ENCODE peak calls at places on chromosomes 5 and 9, in seven cellular contexts. Q is cardiac fibroblast; Z is CD8-positive, alpha-beta T cell; F is right atrium auricular region; B is neural progenitor cell; C is left lung; L is PC-3. X is an unnamed sample.

GRCh38 chr9:15909297-15909696 is 356.5 kb downstream of the CCDC171 start:
- DNase-seq in L (no peak), Z (no peak), B (no peak), C (no peak), F (no peak), Q (peak; percentile 91), X (no peak)

GRCh38 chr9:110095238-110095637 is 112.7 kb downstream of the C9orf152 start:
- DNase-seq in F (no peak), Q (peak; percentile 70), L (no peak), C (no peak), B (no peak), Z (no peak), X (no peak)

GRCh38 chr9:111158375-111158774 is 120.1 kb upstream of the LPAR1 start:
- DNase-seq in F (no peak), B (no peak), C (no peak), Q (no peak), Z (no peak), L (no peak), X (no peak)

GRCh38 chr5:116374434-116374852 is 200.2 kb downstream of the SEMA6A start:
- DNase-seq in C (no peak), Q (no peak), L (no peak), Z (no peak), B (no peak), F (no peak), X (no peak)

GRCh38 chr5:139407517-139407916 is 3.6 kb upstream of the SPATA24 start:
- DNase-seq in Q (no peak), C (no peak), L (no peak), B (no peak), F (no peak), Z (no peak), X (peak; percentile 53)

GRCh38 chr5:146680846-146681585 is 165.0 kb upstream of the GPR151 start:
- DNase-seq in C (no peak), B (no peak), F (no peak), Q (no peak), Z (no peak), L (no peak), X (no peak)

GRCh38 chr5:7225826-7226225 is 170.1 kb upstream of the ADCY2 start:
- DNase-seq in Q (no peak), C (no peak), Z (no peak), F (no peak), B (no peak), L (no peak), X (no peak)

GRCh38 chr9:116594552-116594951 is 92.6 kb upstream of the TRIM32 start:
- DNase-seq in Z (no peak), Q (peak; percentile 65), F (no peak), B (no peak), C (no peak), L (peak; percentile 59), X (no peak)

GRCh38 chr5:149552761-149553160 is 1.5 kb upstream of the CSNK1A1 start:
- DNase-seq in Q (no peak), Z (no peak), C (no peak), L (no peak), B (no peak), F (no peak), X (no peak)

GRCh38 chr5:5240234-5240633 is 100.1 kb downstream of the ADAMTS16 start:
- DNase-seq in C (no peak), F (no peak), Z (no peak), L (no peak), Q (no peak), B (no peak), X (no peak)

GRCh38 chr5:80956272-80956671 is 3.9 kb upstream of the RASGRF2 start:
- DNase-seq in Q (no peak), F (no peak), Z (no peak), L (no peak), C (no peak), B (no peak), X (no peak)

GRCh38 chr5:149745-150450 is 41.4 kb upstream of the LRRC14B start:
- DNase-seq in L (peak; percentile 95), Q (peak; percentile 19), C (no peak), B (no peak), Z (no peak), F (no peak), X (no peak)

GRCh38 chr9:2267171-2267740 is 252.1 kb downstream of the SMARCA2 start:
- DNase-seq in L (no peak), B (no peak), F (no peak), Z (no peak), C (no peak), Q (peak; percentile 42), X (no peak)

GRCh38 chr5:153562189-153562588 is 71.7 kb downstream of the GRIA1 start:
- DNase-seq in C (no peak), B (no peak), Z (no peak), F (no peak), L (peak; percentile 73), Q (peak; percentile 55), X (no peak)

GRCh38 chr9:80592413-80592812 is 1020.6 kb downstream of the TLE4 start:
- DNase-seq in C (no peak), F (no peak), Q (no peak), B (no peak), Z (no peak), L (no peak), X (no peak)

GRCh38 chr5:174514983-174515394 is 209.4 kb upstream of the MSX2 start:
- DNase-seq in F (no peak), B (peak; percentile 26), Q (no peak), C (no peak), Z (no peak), L (no peak), X (no peak)

GRCh38 chr5:142977363-142978051 is 207.3 kb downstream of the ARHGAP26 start:
- DNase-seq in C (no peak), B (no peak), L (peak; percentile 71), Q (peak; percentile 87), Z (peak; percentile 41), F (no peak), X (peak; percentile 37)

GRCh38 chr5:156477196-156477595 is 150.2 kb downstream of the SGCD start:
- DNase-seq in B (no peak), F (no peak), Q (peak; percentile 8), C (no peak), L (no peak), Z (no peak), X (no peak)

GRCh38 chr5:156476704-156477103 is 149.7 kb downstream of the SGCD start:
- DNase-seq in Z (no peak), Q (no peak), B (no peak), L (no peak), F (no peak), C (no peak), X (no peak)

GRCh38 chr5:156475182-156475830 is 148.3 kb downstream of the SGCD start:
- DNase-seq in Z (no peak), B (no peak), F (no peak), C (no peak), L (no peak), Q (peak; percentile 3), X (no peak)

GRCh38 chr5:156474251-156474650 is 147.3 kb downstream of the SGCD start:
- DNase-seq in B (peak; percentile 13), Z (no peak), L (no peak), F (peak; percentile 63), C (no peak), Q (peak; percentile 49), X (no peak)

DNA sequence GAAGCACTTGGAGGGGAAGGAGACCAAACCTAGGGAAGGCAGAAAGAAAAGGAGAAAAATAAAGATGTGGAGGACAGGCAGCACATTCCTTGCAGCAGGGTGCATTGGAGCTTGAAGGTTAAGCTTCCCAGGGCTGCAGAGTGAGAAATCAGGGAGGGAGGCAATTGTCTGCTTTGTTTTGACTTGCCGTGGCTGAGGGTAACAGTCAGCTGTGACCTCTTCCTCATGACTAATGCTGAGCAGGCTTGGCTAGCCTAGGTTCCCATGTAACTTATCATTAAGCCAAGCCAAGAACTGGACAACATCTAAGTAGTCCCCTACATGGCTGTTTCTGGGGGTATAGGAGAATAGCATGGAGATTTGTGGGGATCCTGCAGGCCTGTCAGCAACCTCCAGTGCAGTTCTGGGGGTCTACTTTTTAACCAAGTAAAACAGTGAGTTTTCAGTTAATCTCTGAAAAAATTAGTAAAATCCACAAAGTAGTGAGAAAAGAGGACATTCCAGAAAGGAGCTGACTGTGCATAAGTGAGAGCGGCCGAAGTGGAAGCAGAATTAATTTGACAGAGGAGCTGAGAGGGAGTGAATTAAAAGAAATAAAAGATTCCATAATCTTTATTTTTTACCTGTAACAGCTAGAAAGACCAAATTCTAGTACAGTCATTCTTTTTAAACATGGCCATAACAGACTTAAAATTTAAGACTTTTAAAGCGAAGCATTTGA is 149.0 kb downstream of the SGCD start:
- DNase-seq in C (no peak), Q (peak; percentile 88), F (peak; percentile 78), Z (no peak), B (peak; percentile 49), L (no peak), X (no peak)
- TF ChIP-seq CTCF in C (no peak), Q (no peak), F (no peak), Z (no peak), B (no peak), L (no peak), X (no peak)

GRCh38 chr5:83922699-83923098 is 202.0 kb upstream of the HAPLN1 start:
- DNase-seq in C (no peak), F (no peak), L (peak; percentile 12), Q (no peak), B (no peak), Z (no peak), X (no peak)
- TF ChIP-seq CTCF in C (no peak), F (no peak), L (no peak), Q (no peak), B (peak; percentile 11), Z (no peak), X (no peak)

GRCh38 chr5:171850354-171850947 is 64.8 kb downstream of the SMIM23 start:
- DNase-seq in F (no peak), L (peak; percentile 59), C (no peak), Q (peak; percentile 18), B (peak; percentile 85), Z (no peak), X (no peak)
- TF ChIP-seq CTCF in F (peak; percentile 31), L (peak; percentile 78), C (no peak), Q (peak; percentile 7), B (peak; percentile 75), Z (no peak), X (no peak)

DNA sequence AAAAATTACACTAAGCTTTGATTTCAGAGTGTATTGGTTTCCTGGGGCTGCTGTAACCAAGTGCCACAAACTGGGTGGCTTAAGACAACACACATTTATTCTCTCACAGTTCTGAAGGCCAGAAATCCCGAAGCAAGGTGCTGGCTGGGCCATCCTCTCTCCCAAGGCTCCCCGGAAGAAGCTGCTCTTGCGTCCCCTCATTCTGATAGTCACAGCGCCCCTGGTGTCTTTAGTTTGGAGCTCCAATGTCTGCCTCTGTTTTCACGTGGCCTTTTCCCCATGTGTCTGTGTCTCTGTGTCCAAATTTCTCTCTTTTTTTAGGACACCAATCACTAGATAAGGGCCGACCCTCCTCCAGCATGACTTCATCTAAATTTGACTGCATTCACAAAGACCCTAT is 56.7 kb downstream of the ROPN1L start:
- DNase-seq in C (no peak), B (no peak), L (no peak), Z (no peak), Q (no peak), F (no peak), X (no peak)
- TF ChIP-seq CTCF in C (no peak), B (peak; percentile 34), L (no peak), Z (no peak), Q (no peak), F (no peak), X (no peak)

X was measured in GM13976.